ENCODE peak calls at places on chromosomes 6 and 20, in eight cellular contexts. W is neural crest cell, L is fibroblast of pulmonary artery, J is progenitor cell of endocrine pancreas, Q is Panc1, F is IMR-90, Y is right lobe of liver, X is SK-N-SH. C is an unnamed sample.

GRCh38 chr6:2596222-2596621 is 154.5 kb downstream of the MYLK4 start:
- DNase-seq in L (no peak), F (no peak), Y (no peak), J (no peak), Q (no peak), W (no peak), X (peak), C (peak)

GRCh38 chr20:16671753-16672152 is 58.1 kb upstream of the SNRPB2 start:
- DNase-seq in W (no peak), F (no peak), J (no peak), Q (no peak), X (peak), L (no peak), Y (no peak), C (no peak)

GRCh38 chr6:142659661-142660060 is 285.3 kb downstream of the HIVEP2 start:
- DNase-seq in L (no peak), F (no peak), J (no peak), X (no peak), Q (no peak), W (no peak), Y (no peak), C (no peak)

GRCh38 chr6:52352239-52353008 is 9.5 kb upstream of the PAQR8 start:
- DNase-seq in X (no peak), W (no peak), Q (peak), Y (no peak), L (peak), F (peak), J (no peak), C (peak)

GRCh38 chr6:143258945-143259344 is 191.6 kb downstream of the ADAT2 start:
- DNase-seq in X (no peak), L (no peak), Q (no peak), F (no peak), W (no peak), Y (no peak), J (no peak), C (no peak)

GRCh38 chr6:105753184-105754097 is 332.7 kb upstream of the PRDM1 start:
- DNase-seq in L (no peak), W (no peak), F (peak), Q (no peak), Y (no peak), X (no peak), J (no peak), C (no peak)

GRCh38 chr20:62733891-62734290 is 25.3 kb downstream of the NTSR1 start:
- DNase-seq in X (no peak), F (no peak), J (no peak), W (no peak), Q (no peak), L (no peak), Y (peak), C (peak)

GRCh38 chr6:28258877-28259777 is at the start of gene NKAPL:
- DNase-seq in Q (no peak), L (peak), Y (peak), F (peak), J (no peak), W (no peak), X (no peak), C (no peak)

GRCh38 chr20:32314768-32315167 is 37.3 kb downstream of the KIF3B start:
- DNase-seq in L (no peak), J (no peak), F (no peak), X (no peak), Y (no peak), W (no peak), Q (no peak), C (peak)

GRCh38 chr6:112296122-112296521 is 41.8 kb upstream of the LAMA4 start:
- DNase-seq in X (no peak), W (peak), L (peak), F (peak), Y (no peak), J (no peak), Q (peak), C (peak)

GRCh38 chr6:16157909-16158308 is 29.0 kb downstream of the MYLIP start:
- DNase-seq in Y (no peak), Q (no peak), F (no peak), L (no peak), X (peak), W (no peak), J (no peak), C (no peak)

GRCh38 chr20:6008254-6008653 is 45.6 kb downstream of the LRRN4 start:
- DNase-seq in J (no peak), Q (no peak), W (no peak), Y (peak), F (peak), L (peak), X (no peak), C (peak)

GRCh38 chr6:127190552-127190951 is 72.1 kb downstream of the RSPO3 start:
- DNase-seq in F (peak), Q (no peak), L (peak), X (no peak), Y (no peak), J (no peak), W (no peak), C (no peak)
- TF ChIP-seq CTCF in F (peak), Q (peak), L (peak), X (peak), Y (peak), J (peak), W (peak), C (peak)

GRCh38 chr20:3248167-3248992 is 9.4 kb upstream of the SLC4A11 start:
- DNase-seq in F (no peak), J (no peak), W (peak), Q (no peak), X (no peak), Y (peak), L (peak), C (no peak)

GRCh38 chr20:3247638-3248037 is 8.6 kb upstream of the SLC4A11 start:
- DNase-seq in F (no peak), J (no peak), Q (no peak), X (no peak), Y (no peak), L (no peak), W (no peak), C (no peak)

GRCh38 chr20:3251806-3252205 is 12.8 kb upstream of the SLC4A11 start:
- DNase-seq in L (peak), J (no peak), F (peak), X (no peak), W (no peak), Y (no peak), Q (no peak), C (no peak)

GRCh38 chr20:3248993-3249347 is 10.0 kb upstream of the SLC4A11 start:
- DNase-seq in F (no peak), J (no peak), L (no peak), W (no peak), Q (no peak), Y (no peak), X (no peak), C (no peak)

GRCh38 chr20:3250091-3250504 is 11.1 kb upstream of the SLC4A11 start:
- DNase-seq in L (no peak), J (no peak), F (no peak), Y (no peak), W (peak), X (no peak), Q (no peak), C (peak)
- TF ChIP-seq CTCF in L (peak), J (peak), F (peak), Y (no peak), W (peak), X (peak), Q (peak), C (peak)

GRCh38 chr6:166772518-166772917 is 145.5 kb upstream of the RPS6KA2 start:
- DNase-seq in W (no peak), X (no peak), J (no peak), Q (no peak), L (no peak), Y (no peak), F (no peak), C (no peak)
- TF ChIP-seq CTCF in W (no peak), X (peak), J (peak), Q (peak), L (no peak), Y (peak), F (no peak), C (peak)

GRCh38 chr20:57608516-57608915 is 11.7 kb downstream of the ZBP1 start:
- DNase-seq in Y (no peak), Q (no peak), X (no peak), F (no peak), J (no peak), W (no peak), L (no peak), C (no peak)

GRCh38 chr20:57610261-57610952 is 9.8 kb downstream of the ZBP1 start:
- DNase-seq in J (no peak), L (no peak), X (no peak), W (no peak), Y (no peak), F (no peak), Q (no peak), C (peak)

GRCh38 chr20:57609086-57609841 is 11.0 kb downstream of the ZBP1 start:
- DNase-seq in X (no peak), Y (no peak), J (no peak), F (no peak), Q (no peak), W (no peak), L (no peak), C (no peak)

GRCh38 chr20:57611605-57612311 is 8.5 kb downstream of the ZBP1 start:
- DNase-seq in X (no peak), F (no peak), Q (no peak), Y (no peak), J (no peak), W (no peak), L (no peak), C (peak)

DNA sequence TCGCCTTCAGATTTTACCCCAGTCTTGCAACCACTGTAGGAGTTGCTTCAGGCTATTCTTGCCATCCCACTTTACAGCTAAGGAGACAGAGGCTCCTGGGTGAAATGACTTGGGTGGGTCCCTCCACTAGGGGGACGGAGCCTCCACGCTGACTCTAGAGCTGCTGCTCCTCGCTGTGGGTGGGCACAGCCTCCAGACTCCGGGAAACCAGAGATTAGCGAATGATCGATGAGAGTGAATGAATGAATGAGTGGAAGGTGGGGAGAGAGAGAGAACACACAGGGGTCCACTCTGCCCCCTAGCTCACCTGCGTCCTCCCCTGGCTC is 10.4 kb downstream of the ZBP1 start:
- DNase-seq in F (no peak), L (no peak), X (no peak), W (no peak), J (no peak), Q (no peak), Y (no peak), C (no peak)
- TF ChIP-seq CTCF in F (no peak), L (no peak), X (peak), W (no peak), J (peak), Q (no peak), Y (no peak), C (peak)

DNA sequence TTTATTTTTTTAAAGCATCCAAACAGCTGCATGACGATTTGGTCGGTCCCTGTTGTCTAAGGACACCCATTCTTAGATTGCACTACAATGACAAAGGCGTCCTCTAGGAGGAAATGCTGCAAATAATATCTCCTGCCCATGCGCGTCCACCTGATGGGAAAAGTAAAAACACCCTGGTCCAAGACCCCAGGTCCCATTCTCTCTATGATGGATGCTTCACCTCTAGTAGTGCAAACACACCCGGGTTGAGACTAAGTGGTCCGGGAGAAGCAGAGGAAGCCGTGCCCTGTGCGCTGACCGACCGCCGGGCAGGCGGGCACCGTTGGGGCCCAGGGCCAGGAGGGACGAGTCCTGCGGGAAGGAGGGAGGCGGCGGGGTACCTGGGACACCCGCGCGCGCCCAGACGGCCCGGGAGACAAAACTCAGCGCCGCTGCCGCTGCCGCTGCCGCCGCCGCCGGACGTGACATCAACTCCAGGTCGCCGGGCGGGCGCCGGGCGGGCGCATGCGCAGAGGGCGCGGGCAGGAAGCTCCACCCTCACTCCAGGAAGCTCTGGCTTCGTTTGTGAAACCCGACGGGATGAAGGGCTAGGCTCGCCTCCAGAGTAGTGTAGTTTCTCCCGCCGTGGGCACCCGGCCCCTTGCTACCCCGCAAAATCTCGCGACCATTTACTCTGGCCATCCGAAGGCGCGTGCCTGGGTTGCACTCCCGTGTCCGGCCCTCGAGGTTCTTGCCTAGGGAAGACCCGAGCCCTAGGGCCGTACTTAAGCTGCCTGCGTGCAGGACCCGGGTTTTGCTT is at the start of gene TBC1D7:
- DNase-seq in Y (peak), Q (peak), F (peak), X (peak), L (peak), J (peak), W (peak), C (peak)
- TF ChIP-seq CTCF in Y (no peak), Q (no peak), F (no peak), X (peak), L (peak), J (peak), W (peak), C (peak)

DNA sequence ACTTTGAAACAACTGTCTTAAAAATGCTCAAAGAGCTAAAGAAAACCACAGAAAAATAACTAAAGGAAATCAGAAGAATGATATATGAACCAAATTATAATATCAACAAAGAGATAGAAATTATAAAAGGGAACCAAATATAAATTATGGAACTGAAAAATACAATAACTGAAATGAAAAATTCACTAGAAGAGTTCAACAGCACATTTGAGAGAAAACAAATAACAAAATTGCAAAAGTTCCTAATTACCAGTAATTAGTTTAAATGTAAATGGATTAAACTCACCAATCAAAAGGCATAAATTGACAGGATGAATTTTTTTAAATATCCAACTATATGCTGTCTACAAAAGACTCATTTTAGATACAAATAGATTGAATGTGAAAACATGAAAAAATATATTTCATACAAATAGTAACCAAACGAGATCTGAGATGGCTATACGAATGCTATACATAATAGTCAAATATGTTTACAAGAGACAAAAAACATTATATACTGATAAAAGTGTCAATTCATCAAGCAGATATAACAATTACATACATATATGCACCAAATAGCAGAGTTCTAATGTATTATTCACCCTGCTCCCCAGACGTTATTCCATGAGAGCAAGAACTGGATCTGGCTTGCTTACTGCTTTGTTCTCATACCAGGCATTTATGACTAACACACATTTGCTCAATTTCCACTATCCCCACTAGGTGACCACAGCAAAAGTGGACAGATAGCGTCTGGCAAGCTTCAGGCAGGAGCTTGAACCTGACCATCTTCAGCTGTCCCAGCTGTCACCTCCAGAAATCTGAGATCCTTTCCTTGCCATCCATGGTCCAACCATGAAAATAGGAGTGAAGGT is 72.4 kb upstream of the SIRPA start:
- DNase-seq in J (no peak), F (peak), L (peak), X (no peak), Q (no peak), Y (no peak), W (no peak), C (no peak)
- TF ChIP-seq CTCF in J (no peak), F (no peak), L (peak), X (no peak), Q (no peak), Y (no peak), W (no peak), C (no peak)

C was measured in Caco-2.